ENCODE peak calls at places on chromosomes 16 and 17, in six cellular contexts. O is nephron progenitor cell, D is left ventricle myocardium inferior, B is IMR-90, A is breast epithelium, J is fibroblast of lung. K is an unnamed sample.

GRCh38 chr16:66332599-66332998 is 33.9 kb upstream of the CDH5 start:
- DNase-seq in B (no peak), D (no peak), A (no peak), O (no peak), J (no peak), K (no peak)

GRCh38 chr17:9676742-9677387 is 31.5 kb downstream of the USP43 start:
- DNase-seq in A (no peak), O (no peak), D (no peak), B (peak; percentile 12), J (peak; percentile 1), K (peak; percentile 97)

GRCh38 chr17:1907818-1908698 is 78.3 kb downstream of the RPA1 start:
- DNase-seq in A (no peak), D (no peak), J (peak; percentile 34), O (peak; percentile 57), B (peak; percentile 21), K (no peak)

GRCh38 chr17:74937064-74938051 is 1.7 kb downstream of the OTOP3 start:
- DNase-seq in J (no peak), D (no peak), A (no peak), B (no peak), O (peak; percentile 65), K (no peak)

GRCh38 chr16:30941600-30942420 is 7.1 kb upstream of the ORAI3 start:
- DNase-seq in A (peak; percentile 57), D (peak; percentile 77), J (peak; percentile 56), O (peak; percentile 76), B (peak; percentile 58), K (peak; percentile 80)

GRCh38 chr16:51009359-51009758 is 141.7 kb downstream of the SALL1 start:
- DNase-seq in A (no peak), J (no peak), D (no peak), O (no peak), B (no peak), K (no peak)

GRCh38 chr16:53510704-53511070 is 7.7 kb upstream of the AKTIP start:
- DNase-seq in B (no peak), J (no peak), A (peak; percentile 5), D (no peak), O (no peak), K (no peak)

GRCh38 chr17:27559996-27560481 is 70.9 kb upstream of the LGALS9 start:
- DNase-seq in B (peak; percentile 93), A (no peak), J (peak; percentile 98), O (no peak), D (peak; percentile 75), K (peak; percentile 90)

GRCh38 chr17:42525221-42525620 is 10.8 kb upstream of the NAGLU start:
- DNase-seq in J (no peak), D (no peak), O (no peak), B (peak; percentile 89), A (no peak), K (no peak)

GRCh38 chr16:70774261-70774660 is 26.7 kb downstream of the VAC14 start:
- DNase-seq in O (no peak), J (no peak), A (no peak), D (no peak), B (no peak), K (no peak)

GRCh38 chr16:9053006-9053601 is 38.3 kb upstream of the HAPSTR1 start:
- DNase-seq in B (peak; percentile 75), A (no peak), J (peak; percentile 73), D (peak; percentile 25), O (peak; percentile 78), K (peak; percentile 63)

GRCh38 chr16:10277597-10277996 is 95.4 kb upstream of the GRIN2A start:
- DNase-seq in D (no peak), B (no peak), J (no peak), O (no peak), A (no peak), K (no peak)

GRCh38 chr17:62014526-62014925 is 50.6 kb downstream of the MED13 start:
- DNase-seq in J (no peak), B (peak; percentile 40), A (no peak), O (no peak), D (no peak), K (no peak)

GRCh38 chr16:317583-317982 is 34.6 kb downstream of the PDIA2 start:
- DNase-seq in D (no peak), O (no peak), A (no peak), J (no peak), B (no peak), K (no peak)

GRCh38 chr16:11603331-11603750 is 16.6 kb upstream of the LITAF start:
- DNase-seq in B (no peak), O (no peak), A (no peak), J (no peak), D (peak; percentile 49), K (no peak)

GRCh38 chr17:20073056-20073979 is 64.2 kb downstream of the SPECC1 start:
- DNase-seq in O (no peak), A (peak; percentile 32), D (peak; percentile 67), B (peak; percentile 10), J (peak; percentile 40), K (no peak)

GRCh38 chr16:25834101-25834500 is 142.3 kb downstream of the HS3ST4 start:
- DNase-seq in J (no peak), A (no peak), O (no peak), B (no peak), D (no peak), K (no peak)

GRCh38 chr17:75380315-75380714 is 25.2 kb downstream of the GRB2 start:
- DNase-seq in D (no peak), A (no peak), J (peak; percentile 63), B (peak; percentile 77), O (no peak), K (no peak)

GRCh38 chr16:25151996-25152395 is 40.5 kb downstream of the LCMT1 start:
- DNase-seq in A (no peak), D (no peak), B (peak; percentile 58), J (peak; percentile 59), O (no peak), K (peak; percentile 62)

GRCh38 chr17:62910277-62910676 is 55.8 kb upstream of the TANC2 start:
- DNase-seq in B (no peak), D (no peak), O (no peak), J (no peak), A (no peak), K (no peak)

GRCh38 chr17:83153681-83154310 is 74.4 kb downstream of the METRNL start:
- DNase-seq in A (peak; percentile 13), D (no peak), J (no peak), O (no peak), B (no peak), K (no peak)

GRCh38 chr17:30969989-30970680 is 704 bp upstream of the RNF135 start:
- DNase-seq in B (no peak), O (no peak), A (no peak), D (no peak), J (peak; percentile 59), K (peak; percentile 58)

GRCh38 chr17:46943511-46944393 is 20.8 kb downstream of the GOSR2 start:
- DNase-seq in O (no peak), D (no peak), A (no peak), B (peak; percentile 36), J (peak; percentile 17), K (no peak)

GRCh38 chr17:66676421-66676820 is 158.5 kb upstream of the CACNG5 start:
- DNase-seq in B (no peak), J (no peak), O (no peak), D (no peak), A (peak; percentile 86), K (peak; percentile 96)

GRCh38 chr17:66670211-66670610 is 164.7 kb upstream of the CACNG5 start:
- DNase-seq in B (no peak), O (no peak), A (no peak), D (no peak), J (no peak), K (no peak)

GRCh38 chr17:66675991-66676371 is 158.9 kb upstream of the CACNG5 start:
- DNase-seq in A (peak; percentile 76), O (no peak), D (no peak), B (no peak), J (peak; percentile 58), K (peak; percentile 88)

GRCh38 chr17:66675273-66675990 is 159.5 kb upstream of the CACNG5 start:
- DNase-seq in A (no peak), J (no peak), O (peak; percentile 11), D (no peak), B (no peak), K (no peak)

GRCh38 chr17:66673668-66674276 is 161.1 kb upstream of the CACNG5 start:
- DNase-seq in D (no peak), J (peak; percentile 71), B (peak; percentile 72), O (peak; percentile 52), A (peak; percentile 59), K (peak; percentile 83)
- TF ChIP-seq CTCF in D (peak; percentile 77), J (peak; percentile 83), B (peak; percentile 82), O (peak; percentile 68), A (peak; percentile 58), K (peak; percentile 85)

DNA sequence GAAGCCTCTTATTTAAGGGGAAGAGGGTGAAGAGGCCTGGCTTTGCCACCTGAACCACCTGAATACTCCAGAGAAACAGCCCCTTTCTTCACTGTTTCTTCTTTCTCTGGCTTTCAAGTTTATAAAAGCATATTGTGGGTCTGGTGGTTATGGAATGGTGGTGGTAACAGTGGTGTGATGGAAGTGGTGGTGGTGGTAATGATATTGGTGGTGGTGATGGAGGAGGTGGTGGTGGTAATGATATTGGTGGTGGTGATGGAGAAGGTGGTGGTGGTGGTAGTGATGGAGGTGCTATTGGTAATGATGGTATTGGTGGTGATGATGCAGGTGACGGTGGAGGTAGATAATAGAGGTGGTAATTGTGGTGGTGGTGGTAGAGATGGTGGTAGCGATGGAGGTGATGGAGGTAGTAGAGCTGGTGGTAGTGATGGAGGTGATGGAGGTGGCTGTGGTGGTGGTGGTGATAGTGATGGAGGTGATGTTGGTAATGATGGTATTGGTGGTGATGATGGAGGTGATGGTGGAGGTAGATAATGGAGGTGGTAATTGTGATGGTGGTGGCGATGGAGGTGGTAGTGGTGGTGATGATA is 14.1 kb upstream of the C1QL1 start:
- DNase-seq in A (no peak), B (no peak), O (no peak), J (no peak), D (no peak), K (no peak)
- TF ChIP-seq CTCF in A (no peak), B (no peak), O (no peak), J (no peak), D (no peak), K (no peak)

DNA sequence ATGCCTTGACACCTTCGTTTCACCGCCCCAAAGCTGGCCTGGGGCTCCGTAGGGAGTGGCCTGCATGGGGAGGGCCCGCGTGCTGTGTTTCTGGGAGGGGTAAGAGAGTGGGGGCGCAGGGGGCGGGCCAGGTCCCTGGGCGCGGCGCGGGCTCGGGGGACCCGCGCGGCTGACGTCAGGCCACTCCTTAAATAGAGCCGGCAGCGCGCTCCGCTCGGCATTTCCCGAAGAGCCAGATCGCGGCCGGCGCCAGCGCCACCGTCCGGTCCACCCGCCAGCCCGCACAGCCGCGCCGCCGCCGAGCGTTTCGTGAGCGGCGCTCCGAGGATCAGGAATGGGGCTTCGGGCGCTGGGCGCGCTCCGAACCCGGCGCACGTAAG is at the start of gene HS3ST2:
- DNase-seq in A (no peak), O (peak; percentile 72), B (no peak), J (no peak), D (peak; percentile 35), K (peak; percentile 3)
- TF ChIP-seq CTCF in A (no peak), O (peak; percentile 23), B (no peak), J (no peak), D (peak; percentile 50), K (peak; percentile 39)

DNA sequence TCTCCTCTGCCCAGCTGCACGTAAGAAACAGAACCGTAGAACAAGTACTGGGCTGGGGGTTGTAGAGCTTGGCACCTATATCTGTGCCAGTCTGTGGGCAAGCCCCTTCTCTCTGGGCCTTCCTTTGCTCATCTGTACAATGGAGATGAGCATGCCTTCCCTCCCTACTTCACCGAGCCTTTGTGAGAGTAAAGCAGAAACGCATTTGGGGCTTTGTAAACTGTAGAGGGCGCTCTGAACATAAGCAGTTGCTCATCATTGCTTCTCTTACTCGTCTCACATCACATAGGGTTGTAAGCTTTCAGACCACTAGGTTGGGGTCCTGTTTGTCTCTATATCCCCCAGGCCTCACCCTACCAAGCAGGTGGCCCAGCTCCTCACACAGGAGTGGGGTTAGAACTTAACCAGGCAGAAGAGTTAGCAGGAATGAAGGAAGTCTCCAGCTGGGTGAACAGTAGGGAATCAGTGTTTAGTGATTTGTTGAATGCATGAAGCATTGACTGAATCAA is 15.1 kb downstream of the SAMD14 start:
- DNase-seq in A (no peak), J (peak; percentile 77), D (no peak), O (peak; percentile 37), B (peak; percentile 70), K (peak; percentile 68)
- TF ChIP-seq CTCF in A (no peak), J (peak; percentile 81), D (peak; percentile 67), O (peak; percentile 48), B (peak; percentile 64), K (peak; percentile 46)